ENCODE peak calls at places on chromosomes 3 and 15, in six cellular contexts. One of them, this sample, is unnamed.

GRCh38 chr3:45599424-45599886 is 4.9 kb downstream of the LIMD1 start:
- DNase-seq in trophoblast cell: no peak
- DNase-seq in H1: no peak
- DNase-seq in H9: no peak
- DNase-seq in neuronal stem cell: no peak
- DNase-seq in IMR-90: no peak
- DNase-seq in this sample: no peak

GRCh38 chr3:18988619-18989229 is 159.6 kb upstream of the KCNH8 start:
- DNase-seq in IMR-90: no peak
- DNase-seq in H9: no peak
- DNase-seq in trophoblast cell: peak
- DNase-seq in H1: no peak
- DNase-seq in neuronal stem cell: peak
- DNase-seq in this sample: peak

GRCh38 chr3:87801409-87801808 is 257.4 kb downstream of the CGGBP1 start:
- DNase-seq in IMR-90: no peak
- DNase-seq in H9: no peak
- DNase-seq in trophoblast cell: no peak
- DNase-seq in H1: no peak
- DNase-seq in neuronal stem cell: no peak
- DNase-seq in this sample: peak

GRCh38 chr3:183697123-183697609 is 431 bp upstream of the YEATS2 start:
- DNase-seq in H1: no peak
- DNase-seq in H9: no peak
- DNase-seq in trophoblast cell: no peak
- DNase-seq in neuronal stem cell: no peak
- DNase-seq in IMR-90: no peak
- DNase-seq in this sample: no peak

GRCh38 chr3:129577925-129578742 is 28.3 kb downstream of the PLXND1 start:
- DNase-seq in trophoblast cell: peak
- DNase-seq in H9: no peak
- DNase-seq in IMR-90: no peak
- DNase-seq in H1: no peak
- DNase-seq in neuronal stem cell: no peak
- DNase-seq in this sample: no peak

GRCh38 chr15:38414351-38414750 is 39.6 kb upstream of the FAM98B start:
- DNase-seq in H9: peak
- DNase-seq in IMR-90: peak
- DNase-seq in trophoblast cell: peak
- DNase-seq in H1: peak
- DNase-seq in neuronal stem cell: peak
- DNase-seq in this sample: peak

GRCh38 chr15:88908123-88908522 is 5.1 kb downstream of the MFGE8 start:
- DNase-seq in H9: no peak
- DNase-seq in trophoblast cell: no peak
- DNase-seq in H1: no peak
- DNase-seq in neuronal stem cell: no peak
- DNase-seq in IMR-90: no peak
- DNase-seq in this sample: no peak

GRCh38 chr3:119319311-119319710 is 25.1 kb downstream of the ARHGAP31 start:
- DNase-seq in neuronal stem cell: no peak
- DNase-seq in IMR-90: no peak
- DNase-seq in trophoblast cell: peak
- DNase-seq in H9: no peak
- DNase-seq in H1: no peak
- DNase-seq in this sample: no peak

GRCh38 chr3:69994934-69995333 is 4.6 kb upstream of the SAMMSON start:
- DNase-seq in H9: no peak
- DNase-seq in IMR-90: no peak
- DNase-seq in trophoblast cell: no peak
- DNase-seq in neuronal stem cell: no peak
- DNase-seq in H1: no peak
- DNase-seq in this sample: no peak

GRCh38 chr15:75578206-75578947 is 738 bp downstream of the PTPN9 start:
- DNase-seq in trophoblast cell: peak
- DNase-seq in H9: peak
- DNase-seq in H1: no peak
- DNase-seq in IMR-90: no peak
- DNase-seq in neuronal stem cell: peak
- DNase-seq in this sample: peak

GRCh38 chr3:87435926-87436630 is 159.7 kb upstream of the POU1F1 start:
- DNase-seq in IMR-90: no peak
- DNase-seq in H9: no peak
- DNase-seq in neuronal stem cell: no peak
- DNase-seq in H1: no peak
- DNase-seq in trophoblast cell: peak
- DNase-seq in this sample: no peak

GRCh38 chr3:52286777-52287110 is 884 bp upstream of the GLYCTK start:
- DNase-seq in H1: no peak
- DNase-seq in IMR-90: no peak
- DNase-seq in neuronal stem cell: no peak
- DNase-seq in H9: no peak
- DNase-seq in trophoblast cell: no peak
- DNase-seq in this sample: no peak

GRCh38 chr15:56045068-56045748 is 51.8 kb upstream of the NEDD4 start:
- DNase-seq in IMR-90: no peak
- DNase-seq in neuronal stem cell: no peak
- DNase-seq in trophoblast cell: no peak
- DNase-seq in H9: no peak
- DNase-seq in H1: no peak
- DNase-seq in this sample: no peak

GRCh38 chr3:151795276-151795675 is 18.6 kb upstream of the AADAC start:
- DNase-seq in H9: no peak
- DNase-seq in IMR-90: peak
- DNase-seq in neuronal stem cell: no peak
- DNase-seq in trophoblast cell: peak
- DNase-seq in H1: no peak
- DNase-seq in this sample: no peak

GRCh38 chr3:50204052-50204803 is 843 bp upstream of the SLC38A3 start:
- DNase-seq in trophoblast cell: peak
- DNase-seq in neuronal stem cell: no peak
- DNase-seq in H1: no peak
- DNase-seq in H9: no peak
- DNase-seq in IMR-90: no peak
- DNase-seq in this sample: no peak

GRCh38 chr3:96863129-96863740 is 48.8 kb downstream of the EPHA6 start:
- DNase-seq in H9: no peak
- DNase-seq in neuronal stem cell: peak
- DNase-seq in trophoblast cell: peak
- DNase-seq in H1: peak
- DNase-seq in IMR-90: peak
- DNase-seq in this sample: peak

GRCh38 chr3:105805402-105805801 is 63.4 kb downstream of the CBLB start:
- DNase-seq in neuronal stem cell: no peak
- DNase-seq in H9: no peak
- DNase-seq in trophoblast cell: no peak
- DNase-seq in H1: no peak
- DNase-seq in IMR-90: no peak
- DNase-seq in this sample: no peak

GRCh38 chr3:114218578-114219185 is 18.7 kb downstream of the ZNF80 start:
- DNase-seq in neuronal stem cell: no peak
- DNase-seq in IMR-90: no peak
- DNase-seq in H9: no peak
- DNase-seq in H1: no peak
- DNase-seq in trophoblast cell: no peak
- DNase-seq in this sample: no peak

GRCh38 chr3:5891721-5892120 is 704.2 kb downstream of the EDEM1 start:
- DNase-seq in neuronal stem cell: no peak
- DNase-seq in trophoblast cell: peak
- DNase-seq in H1: no peak
- DNase-seq in H9: no peak
- DNase-seq in IMR-90: no peak
- DNase-seq in this sample: peak

GRCh38 chr3:61524933-61525332 is 36.4 kb upstream of the PTPRG start:
- DNase-seq in IMR-90: no peak
- DNase-seq in trophoblast cell: no peak
- DNase-seq in H9: no peak
- DNase-seq in neuronal stem cell: no peak
- DNase-seq in H1: no peak
- DNase-seq in this sample: no peak

GRCh38 chr3:133986302-133986701 is 43.4 kb downstream of the SLCO2A1 start:
- DNase-seq in IMR-90: no peak
- DNase-seq in H9: no peak
- DNase-seq in trophoblast cell: no peak
- DNase-seq in H1: no peak
- DNase-seq in neuronal stem cell: no peak
- DNase-seq in this sample: no peak

GRCh38 chr15:95857124-95857757 is 473.3 kb upstream of the NR2F2 start:
- DNase-seq in neuronal stem cell: no peak
- DNase-seq in trophoblast cell: no peak
- DNase-seq in IMR-90: peak
- DNase-seq in H9: no peak
- DNase-seq in H1: no peak
- DNase-seq in this sample: no peak

DNA sequence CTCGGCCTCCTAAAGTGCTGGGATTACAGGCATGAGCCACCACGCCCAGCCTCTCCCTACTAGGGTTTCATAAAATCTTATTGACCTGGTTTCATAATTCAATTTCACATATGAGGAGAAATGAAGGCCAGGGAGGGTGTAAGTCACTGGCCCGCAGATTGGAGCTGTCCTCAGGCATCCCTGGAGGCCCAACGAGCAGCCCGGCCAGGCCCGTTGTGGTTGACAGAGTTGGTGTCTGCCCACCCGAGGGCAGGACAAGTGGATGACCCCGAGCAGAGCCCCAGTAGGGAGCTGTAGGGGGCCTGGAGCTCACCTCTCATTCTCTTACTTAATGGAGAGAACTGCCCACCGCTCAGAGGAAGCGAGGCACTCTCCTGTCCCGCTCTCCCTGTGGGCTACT is 78.9 kb downstream of the CPN2 start:
- DNase-seq in IMR-90: no peak
- DNase-seq in H1: no peak
- DNase-seq in H9: peak
- DNase-seq in neuronal stem cell: no peak
- DNase-seq in trophoblast cell: no peak
- DNase-seq in this sample: no peak
- H4K8ac ChIP-seq in IMR-90: no peak
- H4K8ac ChIP-seq in H1: no peak
- H4K8ac ChIP-seq in H9: no peak
- H4K8ac ChIP-seq in neuronal stem cell: no peak
- H4K8ac ChIP-seq in trophoblast cell: no peak
- H4K8ac ChIP-seq in this sample: no peak

DNA sequence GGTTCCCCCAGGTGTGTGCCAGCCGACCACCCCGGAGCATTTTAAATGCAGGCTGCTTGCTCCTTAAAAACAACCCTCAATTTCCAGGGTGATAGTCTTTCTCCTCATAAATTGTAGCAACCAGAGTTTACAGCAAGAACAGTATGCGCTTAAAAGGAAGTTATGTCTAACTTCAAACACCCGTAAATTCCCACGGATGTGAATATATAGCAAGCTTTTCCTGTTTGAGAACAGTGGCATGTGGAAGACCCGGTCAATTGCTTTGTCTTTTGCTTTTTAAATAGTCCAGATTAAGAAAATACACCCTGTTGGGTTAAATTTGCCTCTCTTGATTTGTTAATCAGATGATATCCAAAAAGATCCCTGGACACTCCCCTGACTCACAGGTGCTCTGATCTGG is 20.8 kb downstream of the MRPS25 start:
- DNase-seq in H9: no peak
- DNase-seq in trophoblast cell: no peak
- DNase-seq in H1: no peak
- DNase-seq in IMR-90: no peak
- DNase-seq in neuronal stem cell: no peak
- DNase-seq in this sample: no peak
- H3K4me2 ChIP-seq in H9: no peak
- H3K4me2 ChIP-seq in trophoblast cell: no peak
- H3K4me2 ChIP-seq in H1: no peak
- H3K4me2 ChIP-seq in IMR-90: no peak
- H3K4me2 ChIP-seq in neuronal stem cell: no peak
- H3K4me2 ChIP-seq in this sample: no peak

GRCh38 chr3:41580274-41580959 is 381.1 kb downstream of the CTNNB1 start:
- DNase-seq in IMR-90: no peak
- DNase-seq in trophoblast cell: no peak
- DNase-seq in H9: no peak
- DNase-seq in neuronal stem cell: no peak
- DNase-seq in H1: no peak
- DNase-seq in this sample: no peak

GRCh38 chr3:41578798-41579197 is 379.5 kb downstream of the CTNNB1 start:
- DNase-seq in neuronal stem cell: no peak
- DNase-seq in IMR-90: no peak
- DNase-seq in H1: no peak
- DNase-seq in trophoblast cell: no peak
- DNase-seq in H9: no peak
- DNase-seq in this sample: no peak

GRCh38 chr3:41581700-41582099 is 380.2 kb downstream of the ULK4 start:
- DNase-seq in trophoblast cell: no peak
- DNase-seq in H1: no peak
- DNase-seq in IMR-90: no peak
- DNase-seq in H9: no peak
- DNase-seq in neuronal stem cell: no peak
- DNase-seq in this sample: no peak

GRCh38 chr3:41583014-41583413 is 378.9 kb downstream of the ULK4 start:
- DNase-seq in H1: no peak
- DNase-seq in IMR-90: no peak
- DNase-seq in trophoblast cell: no peak
- DNase-seq in neuronal stem cell: no peak
- DNase-seq in H9: no peak
- DNase-seq in this sample: no peak

GRCh38 chr3:41579861-41580260 is 380.6 kb downstream of the CTNNB1 start:
- DNase-seq in H1: no peak
- DNase-seq in H9: no peak
- DNase-seq in IMR-90: no peak
- DNase-seq in trophoblast cell: no peak
- DNase-seq in neuronal stem cell: no peak
- DNase-seq in this sample: no peak
- H2BK5ac ChIP-seq in H1: peak
- H2BK5ac ChIP-seq in H9: no peak
- H2BK5ac ChIP-seq in IMR-90: no peak
- H2BK5ac ChIP-seq in trophoblast cell: no peak
- H2BK5ac ChIP-seq in neuronal stem cell: no peak
- H2BK5ac ChIP-seq in this sample: no peak

DNA sequence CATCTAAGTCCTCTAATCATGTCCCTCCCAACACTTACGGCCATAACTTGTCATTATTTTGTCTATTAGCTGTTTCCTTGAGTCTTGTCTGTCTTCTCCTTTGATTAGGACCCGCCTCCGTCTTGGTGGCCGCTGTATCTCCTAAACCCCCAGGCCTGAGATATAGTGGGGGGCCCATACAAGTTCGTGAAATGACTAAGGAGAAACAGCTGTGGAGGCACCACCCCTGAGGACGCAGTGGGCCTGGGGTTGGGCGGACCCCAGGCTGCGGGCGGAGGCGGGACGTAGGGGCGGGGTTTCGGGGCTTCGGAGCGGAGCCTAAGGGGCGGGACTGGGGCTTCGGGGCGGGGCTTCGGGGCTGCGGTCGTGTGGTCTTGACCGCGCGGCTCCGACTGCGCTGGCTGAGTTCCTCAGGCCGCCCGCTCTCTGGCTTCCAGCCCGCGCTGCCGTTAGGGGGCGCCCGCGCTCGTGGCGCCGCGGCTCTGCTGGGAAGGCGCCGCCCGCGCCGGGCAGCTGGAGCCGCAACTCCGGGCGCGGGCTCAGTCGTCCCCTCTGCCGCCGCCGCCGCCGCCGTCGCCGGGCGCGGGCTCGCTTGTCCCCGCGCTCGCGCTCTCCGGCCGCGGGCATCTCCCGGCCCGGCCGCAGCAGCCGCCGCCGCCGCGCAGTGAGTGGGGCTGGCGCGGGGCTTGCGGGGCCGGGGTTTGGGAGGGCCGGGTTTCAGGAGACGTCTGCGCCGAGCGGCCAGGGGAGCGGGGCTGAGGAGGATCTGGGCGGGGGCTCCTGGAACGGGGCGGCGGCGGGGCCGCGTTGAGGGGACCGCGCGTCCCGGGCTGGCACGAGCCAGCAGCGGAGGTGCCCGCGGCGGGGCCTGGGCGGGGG is at the start of gene KCTD6:
- DNase-seq in H1: peak
- DNase-seq in neuronal stem cell: peak
- DNase-seq in IMR-90: peak
- DNase-seq in H9: peak
- DNase-seq in trophoblast cell: peak
- DNase-seq in this sample: peak
- H4K8ac ChIP-seq in H1: peak
- H4K8ac ChIP-seq in neuronal stem cell: no peak
- H4K8ac ChIP-seq in IMR-90: peak
- H4K8ac ChIP-seq in H9: no peak
- H4K8ac ChIP-seq in trophoblast cell: peak
- H4K8ac ChIP-seq in this sample: no peak

This sample was measured in mesendoderm.